ENCODE peak calls at places on chromosomes 2 and 18, in four cellular contexts. One of them, this sample, is unnamed. For H3K4me1, the result is how much of the 10 kb centered on the place peaks cover.

GRCh38 chr2:238841542-238842181 is 6.2 kb upstream of the TWIST2 start:
- DNase-seq in cardiac muscle cell: no peak
- DNase-seq in lower lobe of right lung: no peak
- DNase-seq in adrenal gland: no peak
- DNase-seq in this sample: no peak

GRCh38 chr18:79681484-79682387 is 2.1 kb downstream of the CTDP1 start:
- DNase-seq in cardiac muscle cell: no peak
- DNase-seq in lower lobe of right lung: no peak
- DNase-seq in adrenal gland: no peak
- DNase-seq in this sample: peak

GRCh38 chr2:54226224-54226623 is 29.8 kb downstream of the TSPYL6 start:
- DNase-seq in cardiac muscle cell: no peak
- DNase-seq in lower lobe of right lung: no peak
- DNase-seq in adrenal gland: no peak
- DNase-seq in this sample: no peak

GRCh38 chr2:232042911-232043564 is 81.5 kb downstream of the DIS3L2 start:
- DNase-seq in lower lobe of right lung: no peak
- DNase-seq in cardiac muscle cell: no peak
- DNase-seq in adrenal gland: no peak
- DNase-seq in this sample: no peak

GRCh38 chr2:200159366-200159720 is 147.2 kb upstream of the SPATS2L start:
- DNase-seq in lower lobe of right lung: no peak
- DNase-seq in adrenal gland: no peak
- DNase-seq in cardiac muscle cell: no peak
- DNase-seq in this sample: no peak

GRCh38 chr2:232541961-232542714 is 2.6 kb downstream of the CHRNG start:
- DNase-seq in cardiac muscle cell: no peak
- DNase-seq in adrenal gland: no peak
- DNase-seq in lower lobe of right lung: no peak
- DNase-seq in this sample: no peak

GRCh38 chr2:43192039-43192438 is 34.4 kb downstream of the ZFP36L2 start:
- DNase-seq in lower lobe of right lung: no peak
- DNase-seq in cardiac muscle cell: no peak
- DNase-seq in adrenal gland: no peak
- DNase-seq in this sample: no peak

GRCh38 chr18:48649231-48649630 is 110.4 kb downstream of the CTIF start:
- DNase-seq in lower lobe of right lung: no peak
- DNase-seq in adrenal gland: no peak
- DNase-seq in cardiac muscle cell: peak
- DNase-seq in this sample: no peak

GRCh38 chr2:175804130-175804529 is 197.9 kb downstream of the LNPK start:
- DNase-seq in cardiac muscle cell: peak
- DNase-seq in lower lobe of right lung: no peak
- DNase-seq in adrenal gland: no peak
- DNase-seq in this sample: no peak

GRCh38 chr2:42327125-42327524 is 33.9 kb downstream of the COX7A2L start:
- DNase-seq in cardiac muscle cell: no peak
- DNase-seq in adrenal gland: no peak
- DNase-seq in lower lobe of right lung: no peak
- DNase-seq in this sample: no peak

GRCh38 chr2:62194558-62195420 is 1.1 kb upstream of the B3GNT2 start:
- DNase-seq in cardiac muscle cell: no peak
- DNase-seq in lower lobe of right lung: peak
- DNase-seq in adrenal gland: no peak
- DNase-seq in this sample: no peak

GRCh38 chr2:84654414-84654813 is 138.1 kb downstream of the DNAH6 start:
- DNase-seq in cardiac muscle cell: no peak
- DNase-seq in lower lobe of right lung: no peak
- DNase-seq in adrenal gland: no peak
- DNase-seq in this sample: no peak

GRCh38 chr2:84649058-84649457 is 132.8 kb downstream of the DNAH6 start:
- DNase-seq in lower lobe of right lung: no peak
- DNase-seq in adrenal gland: no peak
- DNase-seq in cardiac muscle cell: no peak
- DNase-seq in this sample: no peak

GRCh38 chr2:84652430-84652829 is 136.1 kb downstream of the DNAH6 start:
- DNase-seq in cardiac muscle cell: no peak
- DNase-seq in lower lobe of right lung: no peak
- DNase-seq in adrenal gland: no peak
- DNase-seq in this sample: no peak

GRCh38 chr2:84649487-84650142 is 133.3 kb downstream of the DNAH6 start:
- DNase-seq in cardiac muscle cell: no peak
- DNase-seq in lower lobe of right lung: no peak
- DNase-seq in adrenal gland: no peak
- DNase-seq in this sample: no peak

GRCh38 chr2:84653302-84653701 is 137.0 kb downstream of the DNAH6 start:
- DNase-seq in lower lobe of right lung: no peak
- DNase-seq in cardiac muscle cell: no peak
- DNase-seq in adrenal gland: no peak
- DNase-seq in this sample: no peak
- TF ChIP-seq CTCF in lower lobe of right lung: no peak
- TF ChIP-seq CTCF in cardiac muscle cell: no peak
- TF ChIP-seq CTCF in adrenal gland: no peak
- TF ChIP-seq CTCF in this sample: no peak

GRCh38 chr18:23458830-23459529 is 5.9 kb downstream of the RIOK3 start:
- DNase-seq in cardiac muscle cell: no peak
- DNase-seq in lower lobe of right lung: no peak
- DNase-seq in adrenal gland: no peak
- DNase-seq in this sample: no peak
- H3K4me1 ChIP-seq in cardiac muscle cell: under half
- H3K4me1 ChIP-seq in lower lobe of right lung: half or more
- H3K4me1 ChIP-seq in adrenal gland: under half
- H3K4me1 ChIP-seq in this sample: half or more

GRCh38 chr2:191320881-191321280 is 75.7 kb downstream of the MYO1B start:
- DNase-seq in lower lobe of right lung: no peak
- DNase-seq in adrenal gland: no peak
- DNase-seq in cardiac muscle cell: peak
- DNase-seq in this sample: no peak

GRCh38 chr2:191322838-191323506 is 77.8 kb downstream of the MYO1B start:
- DNase-seq in lower lobe of right lung: no peak
- DNase-seq in cardiac muscle cell: no peak
- DNase-seq in adrenal gland: no peak
- DNase-seq in this sample: no peak

GRCh38 chr2:191319181-191319580 is 74.0 kb downstream of the MYO1B start:
- DNase-seq in lower lobe of right lung: no peak
- DNase-seq in adrenal gland: no peak
- DNase-seq in cardiac muscle cell: no peak
- DNase-seq in this sample: no peak

GRCh38 chr2:191318729-191319078 is 73.5 kb downstream of the MYO1B start:
- DNase-seq in lower lobe of right lung: no peak
- DNase-seq in adrenal gland: no peak
- DNase-seq in cardiac muscle cell: peak
- DNase-seq in this sample: peak

GRCh38 chr2:191321861-191322662 is 76.9 kb downstream of the MYO1B start:
- DNase-seq in cardiac muscle cell: no peak
- DNase-seq in adrenal gland: no peak
- DNase-seq in lower lobe of right lung: no peak
- DNase-seq in this sample: no peak
- TF ChIP-seq CTCF in cardiac muscle cell: peak
- TF ChIP-seq CTCF in adrenal gland: no peak
- TF ChIP-seq CTCF in lower lobe of right lung: no peak
- TF ChIP-seq CTCF in this sample: no peak

GRCh38 chr2:101331202-101331601 is 22.7 kb upstream of the RNF149 start:
- DNase-seq in cardiac muscle cell: no peak
- DNase-seq in adrenal gland: no peak
- DNase-seq in lower lobe of right lung: no peak
- DNase-seq in this sample: no peak

GRCh38 chr2:101328474-101329007 is 20.0 kb upstream of the RNF149 start:
- DNase-seq in cardiac muscle cell: no peak
- DNase-seq in adrenal gland: no peak
- DNase-seq in lower lobe of right lung: no peak
- DNase-seq in this sample: no peak

GRCh38 chr2:101329026-101329425 is 20.5 kb upstream of the RNF149 start:
- DNase-seq in adrenal gland: no peak
- DNase-seq in lower lobe of right lung: no peak
- DNase-seq in cardiac muscle cell: no peak
- DNase-seq in this sample: no peak

GRCh38 chr2:101330253-101330921 is 21.9 kb upstream of the RNF149 start:
- DNase-seq in lower lobe of right lung: peak
- DNase-seq in cardiac muscle cell: no peak
- DNase-seq in adrenal gland: peak
- DNase-seq in this sample: peak

GRCh38 chr2:101332885-101333766 is 24.6 kb upstream of the RNF149 start:
- DNase-seq in lower lobe of right lung: no peak
- DNase-seq in adrenal gland: no peak
- DNase-seq in cardiac muscle cell: no peak
- DNase-seq in this sample: no peak
- H3K4me1 ChIP-seq in lower lobe of right lung: under half
- H3K4me1 ChIP-seq in adrenal gland: under half
- H3K4me1 ChIP-seq in cardiac muscle cell: under half
- H3K4me1 ChIP-seq in this sample: under half

GRCh38 chr18:69483574-69483973 is 82.9 kb downstream of the DOK6 start:
- DNase-seq in lower lobe of right lung: no peak
- DNase-seq in adrenal gland: no peak
- DNase-seq in cardiac muscle cell: no peak
- DNase-seq in this sample: no peak

GRCh38 chr18:69487488-69488394 is 87.1 kb downstream of the DOK6 start:
- DNase-seq in lower lobe of right lung: no peak
- DNase-seq in cardiac muscle cell: no peak
- DNase-seq in adrenal gland: no peak
- DNase-seq in this sample: no peak

GRCh38 chr18:69480460-69480859 is 79.8 kb downstream of the DOK6 start:
- DNase-seq in lower lobe of right lung: no peak
- DNase-seq in adrenal gland: no peak
- DNase-seq in cardiac muscle cell: no peak
- DNase-seq in this sample: no peak

GRCh38 chr18:69490072-69490471 is 89.4 kb downstream of the DOK6 start:
- DNase-seq in cardiac muscle cell: no peak
- DNase-seq in lower lobe of right lung: no peak
- DNase-seq in adrenal gland: no peak
- DNase-seq in this sample: no peak

GRCh38 chr18:69484699-69485396 is 84.2 kb downstream of the DOK6 start:
- DNase-seq in adrenal gland: no peak
- DNase-seq in cardiac muscle cell: peak
- DNase-seq in lower lobe of right lung: no peak
- DNase-seq in this sample: no peak
- TF ChIP-seq CTCF in adrenal gland: no peak
- TF ChIP-seq CTCF in cardiac muscle cell: peak
- TF ChIP-seq CTCF in lower lobe of right lung: no peak
- TF ChIP-seq CTCF in this sample: no peak

DNA sequence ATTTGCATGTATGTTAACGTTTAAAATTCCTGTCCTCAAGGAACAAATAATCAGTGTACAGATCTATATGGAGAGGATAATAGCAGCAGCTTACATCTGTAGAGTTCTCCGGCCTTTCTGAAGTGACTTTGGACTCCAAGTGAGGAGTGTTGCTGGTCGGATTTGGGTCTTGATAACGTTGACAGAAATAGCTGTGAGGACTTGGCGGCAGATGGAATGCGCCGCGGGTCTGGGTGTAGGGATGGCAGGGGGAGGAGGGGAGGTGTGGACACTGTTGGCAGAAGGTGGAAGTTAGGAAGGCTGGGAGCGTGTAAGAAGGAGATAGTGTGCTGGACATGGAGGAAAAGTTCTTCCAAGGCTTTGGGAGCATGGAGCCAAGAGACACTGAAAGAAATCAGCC is 170.9 kb upstream of the GATA6 start:
- DNase-seq in lower lobe of right lung: no peak
- DNase-seq in cardiac muscle cell: peak
- DNase-seq in adrenal gland: no peak
- DNase-seq in this sample: no peak
- H3K4me1 ChIP-seq in lower lobe of right lung: under half
- H3K4me1 ChIP-seq in cardiac muscle cell: half or more
- H3K4me1 ChIP-seq in adrenal gland: under half
- H3K4me1 ChIP-seq in this sample: under half

GRCh38 chr2:121382744-121383143 is 97.7 kb upstream of the TFCP2L1 start:
- DNase-seq in lower lobe of right lung: no peak
- DNase-seq in adrenal gland: no peak
- DNase-seq in cardiac muscle cell: no peak
- DNase-seq in this sample: no peak
- TF ChIP-seq CTCF in lower lobe of right lung: no peak
- TF ChIP-seq CTCF in adrenal gland: no peak
- TF ChIP-seq CTCF in cardiac muscle cell: peak
- TF ChIP-seq CTCF in this sample: no peak

GRCh38 chr2:30339071-30339470 is 107.7 kb downstream of the LBH start:
- DNase-seq in adrenal gland: no peak
- DNase-seq in cardiac muscle cell: no peak
- DNase-seq in lower lobe of right lung: no peak
- DNase-seq in this sample: no peak
- H3K4me1 ChIP-seq in adrenal gland: under half
- H3K4me1 ChIP-seq in cardiac muscle cell: under half
- H3K4me1 ChIP-seq in lower lobe of right lung: under half
- H3K4me1 ChIP-seq in this sample: under half